ENCODE peak calls at places on chromosomes 13 and 19, in seven cellular contexts. B is MM.1S, Y is fibroblast of lung, D is hypothalamus, S is GM12865, Q is cardiac fibroblast, U is tibial artery. K is an unnamed sample.

GRCh38 chr19:35142531-35143230 is 374 bp upstream of the FXYD7 start:
- DNase-seq in B (peak; percentile 47), Y (peak; percentile 29), D (no peak), S (peak; percentile 62), Q (peak; percentile 52), U (peak; percentile 36), K (no peak)

GRCh38 chr19:33681081-33681680 is 59.4 kb downstream of the CHST8 start:
- DNase-seq in B (no peak), Y (no peak), D (no peak), S (no peak), Q (no peak), U (no peak), K (no peak)

GRCh38 chr13:50677687-50678463 is 165.6 kb downstream of the DLEU7 start:
- DNase-seq in B (no peak), Y (no peak), D (no peak), S (no peak), Q (peak; percentile 20), U (no peak), K (peak; percentile 59)

GRCh38 chr13:48891586-48891985 is 84.1 kb upstream of the FNDC3A start:
- DNase-seq in B (no peak), Y (peak; percentile 37), D (no peak), S (no peak), Q (peak; percentile 22), U (no peak), K (peak; percentile 24)

GRCh38 chr19:6963937-6964336 is 57.3 kb downstream of the MBD3L2B start:
- DNase-seq in B (peak; percentile 25), Y (no peak), D (no peak), S (peak; percentile 21), Q (no peak), U (no peak), K (no peak)

GRCh38 chr19:41928754-41929535 is 696 bp upstream of the ERFL start:
- DNase-seq in B (no peak), Y (no peak), D (no peak), S (peak; percentile 53), Q (no peak), U (no peak), K (no peak)

GRCh38 chr13:33441015-33441414 is 155.5 kb upstream of the STARD13 start:
- DNase-seq in B (no peak), Y (peak; percentile 34), D (no peak), S (peak; percentile 30), Q (peak; percentile 38), U (no peak), K (no peak)

GRCh38 chr13:45728759-45729158 is 26.6 kb downstream of the CBY2 start:
- DNase-seq in B (peak; percentile 7), Y (no peak), D (no peak), S (peak; percentile 66), Q (no peak), U (no peak), K (peak; percentile 15)

GRCh38 chr19:31253816-31254551 is 95.3 kb downstream of the TSHZ3 start:
- DNase-seq in B (no peak), Y (peak; percentile 20), D (no peak), S (no peak), Q (peak; percentile 33), U (no peak), K (peak; percentile 29)

GRCh38 chr13:99432637-99433542 is 68.4 kb upstream of the TM9SF2 start:
- DNase-seq in B (peak; percentile 49), Y (peak; percentile 36), D (no peak), S (peak; percentile 98), Q (peak; percentile 58), U (peak; percentile 73), K (no peak)

GRCh38 chr19:1830978-1831377 is 17.3 kb downstream of the REXO1 start:
- DNase-seq in B (no peak), Y (no peak), D (no peak), S (no peak), Q (no peak), U (no peak), K (no peak)

GRCh38 chr13:74557870-74558269 is 423.7 kb upstream of the KLF12 start:
- DNase-seq in B (no peak), Y (no peak), D (no peak), S (no peak), Q (no peak), U (no peak), K (no peak)

GRCh38 chr19:35000647-35001501 is 751 bp downstream of the GRAMD1A start:
- DNase-seq in B (peak; percentile 41), Y (peak; percentile 45), D (no peak), S (peak; percentile 77), Q (peak; percentile 52), U (no peak), K (peak; percentile 59)

GRCh38 chr13:66992183-66992582 is 238.0 kb downstream of the PCDH9 start:
- DNase-seq in B (no peak), Y (peak; percentile 88), D (no peak), S (no peak), Q (peak; percentile 65), U (no peak), K (peak; percentile 47)

K was measured in MG63.